ENCODE peak calls at places on chromosomes 4 and X, in seven cellular contexts. R is GM19239; G is psoas muscle; X is globus pallidus; S is left ventricle myocardium inferior; M is ovary; Z is stimulated activated CD4-positive, alpha-beta T cell treated with anti-CD3 and anti-CD28 coated beads, Interleukin-15, amount 100 ng/mL, for 1 hour. Q is an unnamed sample.

GRCh38 chr4:39278476-39278875 is 87.7 kb downstream of the RFC1 start:
- DNase-seq in R (no peak), G (no peak), X (no peak), S (no peak), M (no peak), Z (no peak), Q (no peak)

GRCh38 chr4:107693132-107693531 is 26.9 kb downstream of the PAPSS1 start:
- DNase-seq in R (no peak), G (no peak), X (no peak), S (no peak), M (no peak), Z (no peak), Q (no peak)

GRCh38 chrX:12304261-12304660 is 166.0 kb downstream of the FRMPD4 start:
- DNase-seq in R (no peak), G (no peak), X (no peak), S (no peak), M (no peak), Z (no peak), Q (no peak)

GRCh38 chr4:103375278-103375677 is 177.1 kb upstream of the CENPE start:
- DNase-seq in R (no peak), G (no peak), X (no peak), S (no peak), M (no peak), Z (no peak), Q (no peak)

GRCh38 chrX:1537031-1537715 is at the start of gene P2RY8:
- DNase-seq in R (no peak), G (peak; percentile 66), X (no peak), S (peak; percentile 49), M (peak; percentile 80), Z (peak; percentile 51), Q (no peak)

GRCh38 chr4:20268028-20268427 is 16.3 kb downstream of the SLIT2 start:
- DNase-seq in R (no peak), G (no peak), X (no peak), S (no peak), M (no peak), Z (no peak), Q (no peak)

GRCh38 chr4:94349193-94349592 is 6.6 kb upstream of the HPGDS start:
- DNase-seq in R (no peak), G (no peak), X (no peak), S (no peak), M (no peak), Z (no peak), Q (no peak)

GRCh38 chrX:123185714-123186113 is 1.6 kb downstream of the GRIA3 start:
- DNase-seq in R (no peak), G (no peak), X (no peak), S (no peak), M (no peak), Z (no peak), Q (no peak)

GRCh38 chr4:153735901-153736461 is 23.8 kb downstream of the RNF175 start:
- DNase-seq in R (no peak), G (no peak), X (no peak), S (no peak), M (no peak), Z (no peak), Q (no peak)

GRCh38 chr4:31674313-31674947 is 954.3 kb downstream of the PCDH7 start:
- DNase-seq in R (no peak), G (no peak), X (no peak), S (no peak), M (no peak), Z (no peak), Q (no peak)

GRCh38 chrX:65607070-65607742 is 60.2 kb upstream of the MSN start:
- DNase-seq in R (no peak), G (no peak), X (no peak), S (no peak), M (no peak), Z (no peak), Q (no peak)

GRCh38 chr4:188158336-188158735 is 19.1 kb downstream of the TRIML1 start:
- DNase-seq in R (no peak), G (no peak), X (no peak), S (no peak), M (no peak), Z (no peak), Q (no peak)

GRCh38 chr4:149997881-149998421 is 80.3 kb upstream of the DCLK2 start:
- DNase-seq in R (no peak), G (no peak), X (no peak), S (no peak), M (no peak), Z (no peak), Q (no peak)

GRCh38 chr4:156322592-156322991 is 368.9 kb upstream of the CTSO start:
- DNase-seq in R (no peak), G (no peak), X (no peak), S (no peak), M (no peak), Z (no peak), Q (no peak)

GRCh38 chrX:35046646-35047231 is 104.1 kb downstream of the FAM47B start:
- DNase-seq in R (no peak), G (no peak), X (no peak), S (no peak), M (no peak), Z (no peak), Q (no peak)

GRCh38 chr4:161656525-161656924 is 507.3 kb downstream of the FSTL5 start:
- DNase-seq in R (no peak), G (no peak), X (no peak), S (no peak), M (no peak), Z (no peak), Q (no peak)

GRCh38 chr4:42654606-42655005 is 2.3 kb downstream of the ATP8A1 start:
- DNase-seq in R (no peak), G (no peak), X (no peak), S (no peak), M (peak; percentile 35), Z (no peak), Q (no peak)

GRCh38 chrX:53262918-53263394 is 18.4 kb downstream of the IQSEC2 start:
- DNase-seq in R (no peak), G (no peak), X (no peak), S (no peak), M (no peak), Z (no peak), Q (no peak)

GRCh38 chr4:84977409-84977808 is 10.9 kb upstream of the WDFY3 start:
- DNase-seq in R (no peak), G (no peak), X (no peak), S (no peak), M (no peak), Z (no peak), Q (peak; percentile 14)

GRCh38 chrX:70434914-70435586 is 9.6 kb upstream of the DLG3 start:
- DNase-seq in R (no peak), G (peak; percentile 78), X (no peak), S (peak; percentile 33), M (peak; percentile 63), Z (no peak), Q (no peak)

GRCh38 chrX:154357205-154357604 is 17.2 kb downstream of the FLNA start:
- DNase-seq in R (no peak), G (no peak), X (no peak), S (no peak), M (no peak), Z (no peak), Q (no peak)

GRCh38 chr4:137310593-137311490 is 221.5 kb downstream of the PCDH18 start:
- DNase-seq in R (no peak), G (no peak), X (no peak), S (no peak), M (no peak), Z (no peak), Q (no peak)

GRCh38 chr4:88211473-88212252 is 53.2 kb upstream of the ABCG2 start:
- DNase-seq in R (peak; percentile 28), G (no peak), X (peak; percentile 61), S (no peak), M (peak; percentile 58), Z (no peak), Q (peak; percentile 86)

GRCh38 chrX:69179380-69179911 is 14.2 kb upstream of the PJA1 start:
- DNase-seq in R (no peak), G (no peak), X (peak; percentile 16), S (no peak), M (peak; percentile 62), Z (no peak), Q (peak; percentile 22)